ENCODE peak calls at places on chromosomes 12 and 14, in nine cellular contexts. O is astrocyte of the spinal cord; M is HuH-7.5; L is pancreas; H is NCI-H774; J is T-helper 17 cell; C is SHP77; Q is CD8-positive, alpha-beta memory T cell; Z is iris pigment epithelial cell. K is an unnamed sample.

GRCh38 chr12:1741154-1741949 is 50.5 kb downstream of the ADIPOR2 start:
- DNase-seq in H (no peak), C (no peak), J (no peak), L (no peak), Q (no peak), Z (peak; percentile 22), M (peak; percentile 7), O (no peak), K (no peak)

GRCh38 chr12:107296681-107297086 is 203.3 kb upstream of the CRY1 start:
- DNase-seq in C (no peak), J (no peak), L (no peak), H (no peak), M (no peak), O (peak; percentile 50), Q (no peak), Z (peak; percentile 63), K (no peak)

GRCh38 chr12:2395352-2395977 is 342.7 kb downstream of the CACNA1C start:
- DNase-seq in O (peak; percentile 32), J (no peak), L (peak; percentile 77), C (no peak), Z (peak; percentile 34), Q (no peak), M (peak; percentile 72), H (peak; percentile 13), K (peak; percentile 32)

GRCh38 chr14:100384819-100385813 is 62.0 kb downstream of the SLC25A47 start:
- DNase-seq in Z (peak; percentile 81), J (no peak), O (peak; percentile 81), L (no peak), C (peak; percentile 35), M (no peak), H (peak; percentile 18), Q (no peak), K (no peak)

GRCh38 chr14:105042813-105043212 is 21.9 kb upstream of the CDCA4 start:
- DNase-seq in H (no peak), M (no peak), Z (no peak), J (no peak), O (no peak), C (no peak), Q (no peak), L (no peak), K (no peak)

GRCh38 chr12:97159397-97159796 is 252.3 kb downstream of the NEDD1 start:
- DNase-seq in Z (no peak), M (peak; percentile 51), J (no peak), O (no peak), Q (no peak), L (no peak), H (no peak), C (peak; percentile 52), K (no peak)

GRCh38 chr12:52091869-52092268 is 12.4 kb downstream of the SMIM41 start:
- DNase-seq in H (peak; percentile 59), C (no peak), Z (no peak), O (no peak), L (no peak), M (peak; percentile 2), Q (no peak), J (no peak), K (peak; percentile 65)

GRCh38 chr12:95637471-95638155 is 86.3 kb upstream of the USP44 start:
- DNase-seq in H (no peak), J (no peak), L (no peak), Z (peak; percentile 76), Q (no peak), O (peak; percentile 81), C (no peak), M (no peak), K (no peak)

GRCh38 chr14:32074887-32075572 is 2.1 kb upstream of the ARHGAP5 start:
- DNase-seq in Z (peak; percentile 41), J (no peak), H (no peak), C (no peak), M (no peak), O (no peak), Q (no peak), L (no peak), K (no peak)

GRCh38 chr14:51552768-51553426 is 98.8 kb upstream of the FRMD6 start:
- DNase-seq in H (no peak), O (no peak), C (peak; percentile 55), Q (no peak), Z (no peak), L (no peak), M (no peak), J (no peak), K (peak; percentile 55)

GRCh38 chr12:28550757-28551381 is 360.6 kb downstream of the CCDC91 start:
- DNase-seq in L (no peak), H (no peak), M (no peak), O (peak; percentile 83), Q (no peak), Z (peak; percentile 84), C (no peak), J (no peak), K (no peak)

GRCh38 chr12:122471324-122472226 is 29.2 kb downstream of the ZCCHC8 start:
- DNase-seq in Z (peak; percentile 81), Q (peak; percentile 54), M (no peak), J (no peak), L (no peak), H (peak; percentile 61), C (peak; percentile 63), O (peak; percentile 83), K (peak; percentile 10)

GRCh38 chr14:69943084-69943797 is 64.0 kb downstream of the SMOC1 start:
- DNase-seq in O (no peak), J (no peak), Z (no peak), H (no peak), M (no peak), L (no peak), C (peak; percentile 7), Q (no peak), K (no peak)

GRCh38 chr14:75443203-75443969 is 15.6 kb downstream of the JDP2 start:
- DNase-seq in Z (no peak), H (no peak), L (no peak), O (no peak), J (no peak), M (no peak), C (no peak), Q (no peak), K (no peak)

GRCh38 chr12:29750131-29750927 is 33.4 kb downstream of the TMTC1 start:
- DNase-seq in C (no peak), O (peak; percentile 53), Z (peak; percentile 55), Q (no peak), L (no peak), M (no peak), H (no peak), J (no peak), K (no peak)

GRCh38 chr12:117188961-117189724 is 1.1 kb downstream of the FBXO21 start:
- DNase-seq in O (peak; percentile 53), Q (no peak), C (no peak), H (no peak), Z (peak; percentile 69), J (no peak), L (no peak), M (no peak), K (no peak)

GRCh38 chr14:105486974-105487448 is 325 bp downstream of the CRIP1 start:
- DNase-seq in L (no peak), H (no peak), J (peak; percentile 55), C (no peak), M (no peak), O (no peak), Q (peak; percentile 79), Z (no peak), K (no peak)

GRCh38 chr14:104603623-104604401 is 760 bp downstream of the TMEM179 start:
- DNase-seq in Z (no peak), O (no peak), Q (no peak), J (no peak), C (no peak), M (no peak), L (peak; percentile 57), H (no peak), K (no peak)

GRCh38 chr14:72965249-72965648 is 39.0 kb downstream of the DCAF4 start:
- DNase-seq in O (no peak), H (no peak), Q (no peak), C (no peak), J (no peak), Z (peak; percentile 65), L (no peak), M (no peak), K (no peak)

GRCh38 chr14:62162998-62163589 is 400.9 kb downstream of the SNAPC1 start:
- DNase-seq in L (no peak), O (peak; percentile 53), Z (peak; percentile 47), M (peak; percentile 16), J (no peak), C (peak; percentile 37), Q (no peak), H (no peak), K (peak; percentile 46)

GRCh38 chr14:23861666-23862065 is 91.9 kb upstream of the DHRS4 start:
- DNase-seq in Z (peak; percentile 10), H (no peak), M (no peak), J (no peak), L (peak; percentile 52), O (no peak), C (no peak), Q (no peak), K (no peak)

GRCh38 chr14:97251423-97252155 is 454.4 kb downstream of the VRK1 start:
- DNase-seq in Q (no peak), Z (no peak), H (no peak), J (no peak), M (no peak), C (no peak), L (no peak), O (no peak), K (no peak)

GRCh38 chr12:114400395-114400794 is 5.5 kb downstream of the TBX5 start:
- DNase-seq in M (no peak), H (no peak), O (no peak), Z (no peak), Q (no peak), L (no peak), C (no peak), J (no peak), K (no peak)

GRCh38 chr14:90750701-90751100 is 65.5 kb downstream of the TTC7B start:
- DNase-seq in M (no peak), C (no peak), L (no peak), J (no peak), H (no peak), Q (no peak), Z (no peak), O (no peak), K (no peak)

GRCh38 chr12:116607039-116607438 is 47.9 kb downstream of the MAP1LC3B2 start:
- DNase-seq in C (no peak), O (no peak), Z (no peak), J (no peak), L (no peak), Q (no peak), H (no peak), M (no peak), K (no peak)

GRCh38 chr14:102317564-102318248 is 1.8 kb upstream of the ZNF839 start:
- DNase-seq in C (peak; percentile 38), J (no peak), Z (no peak), M (no peak), Q (no peak), O (no peak), L (peak; percentile 29), H (peak; percentile 42), K (peak; percentile 87)

GRCh38 chr14:58077621-58078020 is 74.4 kb downstream of the ARMH4 start:
- DNase-seq in H (no peak), O (no peak), J (no peak), Z (peak; percentile 35), M (no peak), C (no peak), L (no peak), Q (no peak), K (no peak)

GRCh38 chr12:76402259-76402658 is 54.0 kb upstream of the BBS10 start:
- DNase-seq in C (no peak), J (no peak), L (no peak), H (no peak), M (peak; percentile 41), Z (no peak), O (no peak), Q (no peak), K (no peak)

GRCh38 chr12:80551897-80552296 is 107.9 kb downstream of the PTPRQ start:
- DNase-seq in M (no peak), Z (peak; percentile 97), Q (no peak), H (no peak), O (peak; percentile 98), C (no peak), J (no peak), L (no peak), K (no peak)

GRCh38 chr12:121124402-121125109 is 8.1 kb upstream of the P2RX7 start:
- DNase-seq in H (no peak), C (no peak), M (peak; percentile 30), Q (no peak), O (peak; percentile 88), Z (peak; percentile 97), L (no peak), J (no peak), K (no peak)

GRCh38 chr14:42163136-42163535 is 556.5 kb downstream of the LRFN5 start:
- DNase-seq in Q (no peak), C (no peak), L (no peak), Z (no peak), J (no peak), H (no peak), M (no peak), O (no peak), K (peak; percentile 43)

K was measured in NCI-H187.